ENCODE peak calls at places on chromosomes 7 and 10, in nine cellular contexts. One of them, this sample, is unnamed.

GRCh38 chr10:123578721-123579120 is 87.4 kb upstream of the GPR26 start:
- DNase-seq in stimulated activated CD4-positive, alpha-beta T cell treated with anti-CD3 and anti-CD28 coated beads, TNF-alpha, amount 100 ng/mL, for 1 hour: no peak
- DNase-seq in A549: no peak
- DNase-seq in choroid plexus epithelial cell: no peak
- DNase-seq in activated CD4-positive, alpha-beta memory T cell treated with anti-CD3 and anti-CD28 coated beads for 36 hours: no peak
- DNase-seq in ELR: no peak
- DNase-seq in mucosa of descending colon: no peak
- DNase-seq in hepatocyte: no peak
- DNase-seq in foreskin keratinocyte: no peak
- DNase-seq in this sample: no peak

GRCh38 chr7:8261711-8262695 is at the start of gene ICA1:
- DNase-seq in stimulated activated CD4-positive, alpha-beta T cell treated with anti-CD3 and anti-CD28 coated beads, TNF-alpha, amount 100 ng/mL, for 1 hour: no peak
- DNase-seq in A549: peak
- DNase-seq in choroid plexus epithelial cell: peak
- DNase-seq in activated CD4-positive, alpha-beta memory T cell treated with anti-CD3 and anti-CD28 coated beads for 36 hours: peak
- DNase-seq in ELR: peak
- DNase-seq in mucosa of descending colon: peak
- DNase-seq in hepatocyte: peak
- DNase-seq in foreskin keratinocyte: no peak
- DNase-seq in this sample: no peak

GRCh38 chr10:128463991-128464755 is 337.9 kb upstream of the MKI67 start:
- DNase-seq in stimulated activated CD4-positive, alpha-beta T cell treated with anti-CD3 and anti-CD28 coated beads, TNF-alpha, amount 100 ng/mL, for 1 hour: no peak
- DNase-seq in A549: no peak
- DNase-seq in choroid plexus epithelial cell: peak
- DNase-seq in activated CD4-positive, alpha-beta memory T cell treated with anti-CD3 and anti-CD28 coated beads for 36 hours: peak
- DNase-seq in ELR: peak
- DNase-seq in mucosa of descending colon: no peak
- DNase-seq in hepatocyte: peak
- DNase-seq in foreskin keratinocyte: peak
- DNase-seq in this sample: no peak

GRCh38 chr10:67934331-67934730 is 49.9 kb downstream of the SIRT1 start:
- DNase-seq in stimulated activated CD4-positive, alpha-beta T cell treated with anti-CD3 and anti-CD28 coated beads, TNF-alpha, amount 100 ng/mL, for 1 hour: no peak
- DNase-seq in A549: no peak
- DNase-seq in choroid plexus epithelial cell: no peak
- DNase-seq in activated CD4-positive, alpha-beta memory T cell treated with anti-CD3 and anti-CD28 coated beads for 36 hours: no peak
- DNase-seq in ELR: no peak
- DNase-seq in mucosa of descending colon: no peak
- DNase-seq in hepatocyte: no peak
- DNase-seq in foreskin keratinocyte: no peak
- DNase-seq in this sample: no peak

GRCh38 chr10:123472606-123473005 is 193.5 kb upstream of the GPR26 start:
- DNase-seq in stimulated activated CD4-positive, alpha-beta T cell treated with anti-CD3 and anti-CD28 coated beads, TNF-alpha, amount 100 ng/mL, for 1 hour: no peak
- DNase-seq in A549: no peak
- DNase-seq in choroid plexus epithelial cell: no peak
- DNase-seq in activated CD4-positive, alpha-beta memory T cell treated with anti-CD3 and anti-CD28 coated beads for 36 hours: no peak
- DNase-seq in ELR: no peak
- DNase-seq in mucosa of descending colon: no peak
- DNase-seq in hepatocyte: peak
- DNase-seq in foreskin keratinocyte: no peak
- DNase-seq in this sample: no peak

GRCh38 chr10:111774486-111774885 is 409.1 kb downstream of the GPAM start:
- DNase-seq in stimulated activated CD4-positive, alpha-beta T cell treated with anti-CD3 and anti-CD28 coated beads, TNF-alpha, amount 100 ng/mL, for 1 hour: no peak
- DNase-seq in A549: no peak
- DNase-seq in choroid plexus epithelial cell: no peak
- DNase-seq in activated CD4-positive, alpha-beta memory T cell treated with anti-CD3 and anti-CD28 coated beads for 36 hours: no peak
- DNase-seq in ELR: no peak
- DNase-seq in mucosa of descending colon: no peak
- DNase-seq in hepatocyte: no peak
- DNase-seq in foreskin keratinocyte: no peak
- DNase-seq in this sample: no peak

GRCh38 chr10:69644658-69645295 is 14.7 kb downstream of the FAM241B start:
- DNase-seq in stimulated activated CD4-positive, alpha-beta T cell treated with anti-CD3 and anti-CD28 coated beads, TNF-alpha, amount 100 ng/mL, for 1 hour: no peak
- DNase-seq in A549: peak
- DNase-seq in choroid plexus epithelial cell: peak
- DNase-seq in activated CD4-positive, alpha-beta memory T cell treated with anti-CD3 and anti-CD28 coated beads for 36 hours: peak
- DNase-seq in ELR: peak
- DNase-seq in mucosa of descending colon: no peak
- DNase-seq in hepatocyte: peak
- DNase-seq in foreskin keratinocyte: no peak
- DNase-seq in this sample: no peak

GRCh38 chr10:71605263-71605962 is 114.2 kb downstream of the C10orf105 start:
- DNase-seq in stimulated activated CD4-positive, alpha-beta T cell treated with anti-CD3 and anti-CD28 coated beads, TNF-alpha, amount 100 ng/mL, for 1 hour: no peak
- DNase-seq in A549: no peak
- DNase-seq in choroid plexus epithelial cell: no peak
- DNase-seq in activated CD4-positive, alpha-beta memory T cell treated with anti-CD3 and anti-CD28 coated beads for 36 hours: peak
- DNase-seq in ELR: no peak
- DNase-seq in mucosa of descending colon: no peak
- DNase-seq in hepatocyte: no peak
- DNase-seq in foreskin keratinocyte: no peak
- DNase-seq in this sample: no peak

GRCh38 chr7:158431941-158432347 is 155.7 kb downstream of the PTPRN2 start:
- DNase-seq in stimulated activated CD4-positive, alpha-beta T cell treated with anti-CD3 and anti-CD28 coated beads, TNF-alpha, amount 100 ng/mL, for 1 hour: no peak
- DNase-seq in A549: peak
- DNase-seq in choroid plexus epithelial cell: peak
- DNase-seq in activated CD4-positive, alpha-beta memory T cell treated with anti-CD3 and anti-CD28 coated beads for 36 hours: no peak
- DNase-seq in ELR: peak
- DNase-seq in mucosa of descending colon: no peak
- DNase-seq in hepatocyte: peak
- DNase-seq in foreskin keratinocyte: no peak
- DNase-seq in this sample: no peak

GRCh38 chr10:86304436-86304835 is 62.2 kb downstream of the GRID1 start:
- DNase-seq in stimulated activated CD4-positive, alpha-beta T cell treated with anti-CD3 and anti-CD28 coated beads, TNF-alpha, amount 100 ng/mL, for 1 hour: no peak
- DNase-seq in A549: no peak
- DNase-seq in choroid plexus epithelial cell: no peak
- DNase-seq in activated CD4-positive, alpha-beta memory T cell treated with anti-CD3 and anti-CD28 coated beads for 36 hours: no peak
- DNase-seq in ELR: no peak
- DNase-seq in mucosa of descending colon: no peak
- DNase-seq in hepatocyte: no peak
- DNase-seq in foreskin keratinocyte: no peak
- DNase-seq in this sample: no peak

GRCh38 chr10:132313865-132314264 is 6.1 kb upstream of the STK32C start:
- DNase-seq in stimulated activated CD4-positive, alpha-beta T cell treated with anti-CD3 and anti-CD28 coated beads, TNF-alpha, amount 100 ng/mL, for 1 hour: no peak
- DNase-seq in A549: no peak
- DNase-seq in choroid plexus epithelial cell: no peak
- DNase-seq in activated CD4-positive, alpha-beta memory T cell treated with anti-CD3 and anti-CD28 coated beads for 36 hours: no peak
- DNase-seq in ELR: no peak
- DNase-seq in mucosa of descending colon: no peak
- DNase-seq in hepatocyte: no peak
- DNase-seq in foreskin keratinocyte: no peak
- DNase-seq in this sample: no peak

GRCh38 chr7:25858200-25858561 is 293.8 kb upstream of the NFE2L3 start:
- DNase-seq in stimulated activated CD4-positive, alpha-beta T cell treated with anti-CD3 and anti-CD28 coated beads, TNF-alpha, amount 100 ng/mL, for 1 hour: no peak
- DNase-seq in A549: no peak
- DNase-seq in choroid plexus epithelial cell: no peak
- DNase-seq in activated CD4-positive, alpha-beta memory T cell treated with anti-CD3 and anti-CD28 coated beads for 36 hours: no peak
- DNase-seq in ELR: no peak
- DNase-seq in mucosa of descending colon: no peak
- DNase-seq in hepatocyte: no peak
- DNase-seq in foreskin keratinocyte: no peak
- DNase-seq in this sample: no peak

GRCh38 chr7:3438352-3438751 is 137.3 kb downstream of the SDK1 start:
- DNase-seq in stimulated activated CD4-positive, alpha-beta T cell treated with anti-CD3 and anti-CD28 coated beads, TNF-alpha, amount 100 ng/mL, for 1 hour: no peak
- DNase-seq in A549: no peak
- DNase-seq in choroid plexus epithelial cell: no peak
- DNase-seq in activated CD4-positive, alpha-beta memory T cell treated with anti-CD3 and anti-CD28 coated beads for 36 hours: no peak
- DNase-seq in ELR: no peak
- DNase-seq in mucosa of descending colon: no peak
- DNase-seq in hepatocyte: no peak
- DNase-seq in foreskin keratinocyte: no peak
- DNase-seq in this sample: no peak

GRCh38 chr7:151086802-151087246 is 549 bp downstream of the AGAP3 start:
- DNase-seq in stimulated activated CD4-positive, alpha-beta T cell treated with anti-CD3 and anti-CD28 coated beads, TNF-alpha, amount 100 ng/mL, for 1 hour: no peak
- DNase-seq in A549: no peak
- DNase-seq in choroid plexus epithelial cell: peak
- DNase-seq in activated CD4-positive, alpha-beta memory T cell treated with anti-CD3 and anti-CD28 coated beads for 36 hours: peak
- DNase-seq in ELR: peak
- DNase-seq in mucosa of descending colon: no peak
- DNase-seq in hepatocyte: peak
- DNase-seq in foreskin keratinocyte: no peak
- DNase-seq in this sample: peak

GRCh38 chr7:101169110-101169837 is 3.9 kb upstream of the VGF start:
- DNase-seq in stimulated activated CD4-positive, alpha-beta T cell treated with anti-CD3 and anti-CD28 coated beads, TNF-alpha, amount 100 ng/mL, for 1 hour: no peak
- DNase-seq in A549: no peak
- DNase-seq in choroid plexus epithelial cell: no peak
- DNase-seq in activated CD4-positive, alpha-beta memory T cell treated with anti-CD3 and anti-CD28 coated beads for 36 hours: no peak
- DNase-seq in ELR: peak
- DNase-seq in mucosa of descending colon: no peak
- DNase-seq in hepatocyte: no peak
- DNase-seq in foreskin keratinocyte: no peak
- DNase-seq in this sample: no peak

GRCh38 chr10:130230611-130231010 is 94.4 kb downstream of the GLRX3 start:
- DNase-seq in stimulated activated CD4-positive, alpha-beta T cell treated with anti-CD3 and anti-CD28 coated beads, TNF-alpha, amount 100 ng/mL, for 1 hour: no peak
- DNase-seq in A549: no peak
- DNase-seq in choroid plexus epithelial cell: no peak
- DNase-seq in activated CD4-positive, alpha-beta memory T cell treated with anti-CD3 and anti-CD28 coated beads for 36 hours: no peak
- DNase-seq in ELR: no peak
- DNase-seq in mucosa of descending colon: no peak
- DNase-seq in hepatocyte: no peak
- DNase-seq in foreskin keratinocyte: no peak
- DNase-seq in this sample: no peak

GRCh38 chr7:123285076-123285700 is 85.4 kb upstream of the SLC13A1 start:
- DNase-seq in stimulated activated CD4-positive, alpha-beta T cell treated with anti-CD3 and anti-CD28 coated beads, TNF-alpha, amount 100 ng/mL, for 1 hour: no peak
- DNase-seq in A549: no peak
- DNase-seq in choroid plexus epithelial cell: no peak
- DNase-seq in activated CD4-positive, alpha-beta memory T cell treated with anti-CD3 and anti-CD28 coated beads for 36 hours: no peak
- DNase-seq in ELR: no peak
- DNase-seq in mucosa of descending colon: no peak
- DNase-seq in hepatocyte: no peak
- DNase-seq in foreskin keratinocyte: no peak
- DNase-seq in this sample: no peak

GRCh38 chr10:11191673-11192072 is 174.0 kb downstream of the CELF2 start:
- DNase-seq in stimulated activated CD4-positive, alpha-beta T cell treated with anti-CD3 and anti-CD28 coated beads, TNF-alpha, amount 100 ng/mL, for 1 hour: no peak
- DNase-seq in A549: no peak
- DNase-seq in choroid plexus epithelial cell: no peak
- DNase-seq in activated CD4-positive, alpha-beta memory T cell treated with anti-CD3 and anti-CD28 coated beads for 36 hours: no peak
- DNase-seq in ELR: no peak
- DNase-seq in mucosa of descending colon: no peak
- DNase-seq in hepatocyte: no peak
- DNase-seq in foreskin keratinocyte: no peak
- DNase-seq in this sample: no peak

GRCh38 chr7:135147899-135148721 is at the start of gene TMEM140:
- DNase-seq in stimulated activated CD4-positive, alpha-beta T cell treated with anti-CD3 and anti-CD28 coated beads, TNF-alpha, amount 100 ng/mL, for 1 hour: no peak
- DNase-seq in A549: no peak
- DNase-seq in choroid plexus epithelial cell: peak
- DNase-seq in activated CD4-positive, alpha-beta memory T cell treated with anti-CD3 and anti-CD28 coated beads for 36 hours: peak
- DNase-seq in ELR: peak
- DNase-seq in mucosa of descending colon: peak
- DNase-seq in hepatocyte: peak
- DNase-seq in foreskin keratinocyte: no peak
- DNase-seq in this sample: peak

GRCh38 chr7:13628231-13629001 is 361.1 kb downstream of the ETV1 start:
- DNase-seq in stimulated activated CD4-positive, alpha-beta T cell treated with anti-CD3 and anti-CD28 coated beads, TNF-alpha, amount 100 ng/mL, for 1 hour: no peak
- DNase-seq in A549: no peak
- DNase-seq in choroid plexus epithelial cell: peak
- DNase-seq in activated CD4-positive, alpha-beta memory T cell treated with anti-CD3 and anti-CD28 coated beads for 36 hours: no peak
- DNase-seq in ELR: peak
- DNase-seq in mucosa of descending colon: no peak
- DNase-seq in hepatocyte: no peak
- DNase-seq in foreskin keratinocyte: peak
- DNase-seq in this sample: no peak

GRCh38 chr10:49285232-49285631 is 13.7 kb upstream of the C10orf71 start:
- DNase-seq in stimulated activated CD4-positive, alpha-beta T cell treated with anti-CD3 and anti-CD28 coated beads, TNF-alpha, amount 100 ng/mL, for 1 hour: no peak
- DNase-seq in A549: no peak
- DNase-seq in choroid plexus epithelial cell: peak
- DNase-seq in activated CD4-positive, alpha-beta memory T cell treated with anti-CD3 and anti-CD28 coated beads for 36 hours: peak
- DNase-seq in ELR: peak
- DNase-seq in mucosa of descending colon: no peak
- DNase-seq in hepatocyte: no peak
- DNase-seq in foreskin keratinocyte: no peak
- DNase-seq in this sample: no peak

GRCh38 chr10:46096909-46097575 is 51.0 kb upstream of the MSMB start:
- DNase-seq in stimulated activated CD4-positive, alpha-beta T cell treated with anti-CD3 and anti-CD28 coated beads, TNF-alpha, amount 100 ng/mL, for 1 hour: no peak
- DNase-seq in A549: no peak
- DNase-seq in choroid plexus epithelial cell: no peak
- DNase-seq in activated CD4-positive, alpha-beta memory T cell treated with anti-CD3 and anti-CD28 coated beads for 36 hours: no peak
- DNase-seq in ELR: peak
- DNase-seq in mucosa of descending colon: no peak
- DNase-seq in hepatocyte: no peak
- DNase-seq in foreskin keratinocyte: no peak
- DNase-seq in this sample: no peak

GRCh38 chr7:100649826-100650565 is 6.3 kb downstream of the ACTL6B start:
- DNase-seq in stimulated activated CD4-positive, alpha-beta T cell treated with anti-CD3 and anti-CD28 coated beads, TNF-alpha, amount 100 ng/mL, for 1 hour: no peak
- DNase-seq in A549: no peak
- DNase-seq in choroid plexus epithelial cell: peak
- DNase-seq in activated CD4-positive, alpha-beta memory T cell treated with anti-CD3 and anti-CD28 coated beads for 36 hours: no peak
- DNase-seq in ELR: no peak
- DNase-seq in mucosa of descending colon: no peak
- DNase-seq in hepatocyte: peak
- DNase-seq in foreskin keratinocyte: no peak
- DNase-seq in this sample: no peak

GRCh38 chr7:5572439-5572838 is 148.8 kb upstream of the TNRC18 start:
- DNase-seq in stimulated activated CD4-positive, alpha-beta T cell treated with anti-CD3 and anti-CD28 coated beads, TNF-alpha, amount 100 ng/mL, for 1 hour: no peak
- DNase-seq in A549: no peak
- DNase-seq in choroid plexus epithelial cell: no peak
- DNase-seq in activated CD4-positive, alpha-beta memory T cell treated with anti-CD3 and anti-CD28 coated beads for 36 hours: no peak
- DNase-seq in ELR: no peak
- DNase-seq in mucosa of descending colon: no peak
- DNase-seq in hepatocyte: no peak
- DNase-seq in foreskin keratinocyte: no peak
- DNase-seq in this sample: no peak

GRCh38 chr10:131901181-131901829 is 497 bp downstream of the PPP2R2D start:
- DNase-seq in stimulated activated CD4-positive, alpha-beta T cell treated with anti-CD3 and anti-CD28 coated beads, TNF-alpha, amount 100 ng/mL, for 1 hour: no peak
- DNase-seq in A549: peak
- DNase-seq in choroid plexus epithelial cell: peak
- DNase-seq in activated CD4-positive, alpha-beta memory T cell treated with anti-CD3 and anti-CD28 coated beads for 36 hours: peak
- DNase-seq in ELR: peak
- DNase-seq in mucosa of descending colon: peak
- DNase-seq in hepatocyte: peak
- DNase-seq in foreskin keratinocyte: no peak
- DNase-seq in this sample: peak

GRCh38 chr7:108454674-108455523 is 1.3 kb downstream of the NRCAM start:
- DNase-seq in stimulated activated CD4-positive, alpha-beta T cell treated with anti-CD3 and anti-CD28 coated beads, TNF-alpha, amount 100 ng/mL, for 1 hour: no peak
- DNase-seq in A549: peak
- DNase-seq in choroid plexus epithelial cell: peak
- DNase-seq in activated CD4-positive, alpha-beta memory T cell treated with anti-CD3 and anti-CD28 coated beads for 36 hours: peak
- DNase-seq in ELR: peak
- DNase-seq in mucosa of descending colon: no peak
- DNase-seq in hepatocyte: peak
- DNase-seq in foreskin keratinocyte: no peak
- DNase-seq in this sample: no peak

GRCh38 chr10:29681700-29682444 is 47.1 kb upstream of the SVIL start:
- DNase-seq in stimulated activated CD4-positive, alpha-beta T cell treated with anti-CD3 and anti-CD28 coated beads, TNF-alpha, amount 100 ng/mL, for 1 hour: peak
- DNase-seq in A549: no peak
- DNase-seq in choroid plexus epithelial cell: no peak
- DNase-seq in activated CD4-positive, alpha-beta memory T cell treated with anti-CD3 and anti-CD28 coated beads for 36 hours: peak
- DNase-seq in ELR: no peak
- DNase-seq in mucosa of descending colon: no peak
- DNase-seq in hepatocyte: no peak
- DNase-seq in foreskin keratinocyte: no peak
- DNase-seq in this sample: peak

GRCh38 chr10:131821378-131822012 is 79.3 kb upstream of the PPP2R2D start:
- DNase-seq in stimulated activated CD4-positive, alpha-beta T cell treated with anti-CD3 and anti-CD28 coated beads, TNF-alpha, amount 100 ng/mL, for 1 hour: no peak
- DNase-seq in A549: no peak
- DNase-seq in choroid plexus epithelial cell: no peak
- DNase-seq in activated CD4-positive, alpha-beta memory T cell treated with anti-CD3 and anti-CD28 coated beads for 36 hours: no peak
- DNase-seq in ELR: no peak
- DNase-seq in mucosa of descending colon: peak
- DNase-seq in hepatocyte: no peak
- DNase-seq in foreskin keratinocyte: no peak
- DNase-seq in this sample: no peak

GRCh38 chr7:7731732-7732131 is 13.3 kb upstream of the RPA3 start:
- DNase-seq in stimulated activated CD4-positive, alpha-beta T cell treated with anti-CD3 and anti-CD28 coated beads, TNF-alpha, amount 100 ng/mL, for 1 hour: no peak
- DNase-seq in A549: no peak
- DNase-seq in choroid plexus epithelial cell: no peak
- DNase-seq in activated CD4-positive, alpha-beta memory T cell treated with anti-CD3 and anti-CD28 coated beads for 36 hours: no peak
- DNase-seq in ELR: no peak
- DNase-seq in mucosa of descending colon: no peak
- DNase-seq in hepatocyte: no peak
- DNase-seq in foreskin keratinocyte: no peak
- DNase-seq in this sample: no peak

GRCh38 chr7:137151056-137151731 is 192.3 kb downstream of the PTN start:
- DNase-seq in stimulated activated CD4-positive, alpha-beta T cell treated with anti-CD3 and anti-CD28 coated beads, TNF-alpha, amount 100 ng/mL, for 1 hour: no peak
- DNase-seq in A549: no peak
- DNase-seq in choroid plexus epithelial cell: peak
- DNase-seq in activated CD4-positive, alpha-beta memory T cell treated with anti-CD3 and anti-CD28 coated beads for 36 hours: no peak
- DNase-seq in ELR: peak
- DNase-seq in mucosa of descending colon: no peak
- DNase-seq in hepatocyte: peak
- DNase-seq in foreskin keratinocyte: no peak
- DNase-seq in this sample: no peak

GRCh38 chr10:60663850-60664249 is 114.4 kb upstream of the CDK1 start:
- DNase-seq in stimulated activated CD4-positive, alpha-beta T cell treated with anti-CD3 and anti-CD28 coated beads, TNF-alpha, amount 100 ng/mL, for 1 hour: no peak
- DNase-seq in A549: no peak
- DNase-seq in choroid plexus epithelial cell: peak
- DNase-seq in activated CD4-positive, alpha-beta memory T cell treated with anti-CD3 and anti-CD28 coated beads for 36 hours: no peak
- DNase-seq in ELR: no peak
- DNase-seq in mucosa of descending colon: no peak
- DNase-seq in hepatocyte: no peak
- DNase-seq in foreskin keratinocyte: no peak
- DNase-seq in this sample: no peak

This sample was measured in activated T-cell treated with anti-CD3 and anti-CD28 coated beads, Interleukin-2, amount 50 U/mL, for 4 hours.